ENCODE peak calls at places on chromosomes 16 and 17, in seven cellular contexts. A is GM12865, W is tibial nerve, Y is left lung, X is A549, M is HS-5, L is frontal cortex. R is an unnamed sample.

GRCh38 chr16:1363501-1364041 is 11.8 kb downstream of the GNPTG start:
- DNase-seq in A (peak), W (no peak), Y (peak), X (peak), M (no peak), L (peak), R (peak)

GRCh38 chr17:72120878-72121163 is at the start of gene SOX9:
- DNase-seq in A (peak), W (peak), Y (peak), X (peak), M (peak), L (peak), R (peak)

GRCh38 chr16:79658301-79659001 is 57.9 kb upstream of the MAF start:
- DNase-seq in A (no peak), W (no peak), Y (no peak), X (peak), M (no peak), L (no peak), R (peak)

GRCh38 chr17:26818736-26819135 is 475.2 kb upstream of the WSB1 start:
- DNase-seq in A (peak), W (no peak), Y (no peak), X (no peak), M (no peak), L (no peak), R (no peak)

GRCh38 chr16:3993052-3993785 is 112.7 kb upstream of the CREBBP start:
- DNase-seq in A (no peak), W (no peak), Y (no peak), X (no peak), M (no peak), L (no peak), R (no peak)

GRCh38 chr16:69727916-69728270 is 1.5 kb upstream of the NQO1 start:
- DNase-seq in A (no peak), W (no peak), Y (peak), X (no peak), M (no peak), L (no peak), R (no peak)

GRCh38 chr17:17093764-17094163 is 51.5 kb downstream of the MPRIP start:
- DNase-seq in A (no peak), W (no peak), Y (no peak), X (no peak), M (no peak), L (no peak), R (no peak)

GRCh38 chr16:57941016-57941656 is 29.8 kb downstream of the CNGB1 start:
- DNase-seq in A (no peak), W (peak), Y (no peak), X (no peak), M (no peak), L (peak), R (peak)

GRCh38 chr16:11662582-11662981 is 5.7 kb upstream of the SNN start:
- DNase-seq in A (no peak), W (no peak), Y (no peak), X (no peak), M (no peak), L (no peak), R (no peak)

GRCh38 chr17:75047398-75048098 is 523 bp downstream of the KCTD2 start:
- DNase-seq in A (peak), W (no peak), Y (peak), X (no peak), M (no peak), L (no peak), R (peak)

GRCh38 chr16:88087517-88087877 is 136.3 kb downstream of the BANP start:
- DNase-seq in A (no peak), W (no peak), Y (peak), X (no peak), M (no peak), L (no peak), R (no peak)

GRCh38 chr17:28570716-28571254 is 539 bp downstream of the PIGS start:
- DNase-seq in A (peak), W (no peak), Y (peak), X (peak), M (no peak), L (peak), R (peak)

GRCh38 chr17:28511858-28512461 is 5.8 kb downstream of the FOXN1 start:
- DNase-seq in A (no peak), W (no peak), Y (peak), X (no peak), M (no peak), L (no peak), R (no peak)

GRCh38 chr17:63140255-63140654 is 174.2 kb downstream of the TANC2 start:
- DNase-seq in A (peak), W (no peak), Y (no peak), X (no peak), M (no peak), L (no peak), R (no peak)

R was measured in AG08396.